ENCODE peak calls at places on chromosomes 12 and 14, in six cellular contexts. K is H7; O is chondrocyte; Z is Panc1; T is CMK; N is stimulated activated CD4-positive, alpha-beta T cell treated with anti-CD3 and anti-CD28 coated beads, Interleukin-1b, Interleukin-23, amount 100 ng/mL, for 4 hours. W is an unnamed sample.

GRCh38 chr14:100230361-100230760 is 8.6 kb upstream of the YY1 start:
- DNase-seq in K (no peak), O (no peak), Z (no peak), T (no peak), N (no peak), W (no peak)

GRCh38 chr14:36315159-36315853 is 5.1 kb downstream of the MBIP start:
- DNase-seq in K (no peak), O (no peak), Z (no peak), T (no peak), N (no peak), W (no peak)

GRCh38 chr14:22375321-22375930 is 213.6 kb downstream of the DAD1 start:
- DNase-seq in K (peak), O (no peak), Z (peak), T (no peak), N (no peak), W (peak)

GRCh38 chr12:85688837-85689236 is 147.4 kb downstream of the RASSF9 start:
- DNase-seq in K (peak), O (no peak), Z (no peak), T (no peak), N (no peak), W (no peak)

GRCh38 chr14:88198441-88198840 is 124.6 kb downstream of the KCNK10 start:
- DNase-seq in K (no peak), O (no peak), Z (no peak), T (no peak), N (no peak), W (no peak)

GRCh38 chr14:73913256-73913655 is 26.6 kb downstream of the ZNF410 start:
- DNase-seq in K (no peak), O (no peak), Z (no peak), T (no peak), N (no peak), W (no peak)

GRCh38 chr12:4910502-4911315 is 1.0 kb downstream of the KCNA1 start:
- DNase-seq in K (peak), O (no peak), Z (no peak), T (no peak), N (no peak), W (no peak)

GRCh38 chr12:6923003-6923732 is 4.6 kb upstream of the ATN1 start:
- DNase-seq in K (peak), O (no peak), Z (no peak), T (no peak), N (no peak), W (no peak)

GRCh38 chr12:24791622-24792021 is 157.3 kb downstream of the BCAT1 start:
- DNase-seq in K (no peak), O (no peak), Z (no peak), T (no peak), N (no peak), W (no peak)

GRCh38 chr12:6752181-6752930 is 585 bp downstream of the MLF2 start:
- DNase-seq in K (peak), O (no peak), Z (no peak), T (no peak), N (no peak), W (peak)

GRCh38 chr14:74917646-74918081 is 5.4 kb downstream of the RPS6KL1 start:
- DNase-seq in K (no peak), O (no peak), Z (no peak), T (no peak), N (no peak), W (peak)

GRCh38 chr12:84779169-84779568 is 133.4 kb downstream of the SLC6A15 start:
- DNase-seq in K (no peak), O (no peak), Z (no peak), T (no peak), N (no peak), W (no peak)

GRCh38 chr14:58865520-58866281 is 227.9 kb downstream of the DACT1 start:
- DNase-seq in K (no peak), O (no peak), Z (no peak), T (no peak), N (no peak), W (peak)

GRCh38 chr14:61253064-61253753 is 27.9 kb downstream of the TMEM30B start:
- DNase-seq in K (no peak), O (no peak), Z (no peak), T (no peak), N (no peak), W (no peak)

GRCh38 chr12:1933342-1933992 is 15.0 kb upstream of the CACNA2D4 start:
- DNase-seq in K (peak), O (no peak), Z (no peak), T (no peak), N (no peak), W (peak)

GRCh38 chr12:57569858-57570257 is 20.0 kb downstream of the KIF5A start:
- DNase-seq in K (no peak), O (no peak), Z (no peak), T (no peak), N (no peak), W (no peak)

GRCh38 chr12:71848212-71848611 is 8.7 kb downstream of the TBC1D15 start:
- DNase-seq in K (no peak), O (no peak), Z (no peak), T (no peak), N (no peak), W (no peak)

GRCh38 chr14:25048170-25049126 is 1.5 kb downstream of the STXBP6 start:
- DNase-seq in K (peak), O (no peak), Z (no peak), T (no peak), N (no peak), W (peak)

GRCh38 chr12:89427508-89428156 is 75.3 kb upstream of the DUSP6 start:
- DNase-seq in K (no peak), O (no peak), Z (no peak), T (no peak), N (no peak), W (peak)

GRCh38 chr12:64995831-64996230 is 125.3 kb downstream of the WIF1 start:
- DNase-seq in K (no peak), O (no peak), Z (no peak), T (no peak), N (no peak), W (no peak)

GRCh38 chr12:95262808-95263207 is 45.2 kb downstream of the VEZT start:
- DNase-seq in K (no peak), O (no peak), Z (no peak), T (no peak), N (no peak), W (peak)

GRCh38 chr12:132505852-132506219 is 15.9 kb downstream of the FBRSL1 start:
- DNase-seq in K (peak), O (no peak), Z (no peak), T (no peak), N (no peak), W (no peak)

GRCh38 chr12:53200458-53201169 is 6.4 kb downstream of the ITGB7 start:
- DNase-seq in K (no peak), O (no peak), Z (no peak), T (no peak), N (no peak), W (no peak)

W was measured in fibroblast of gingiva.